ENCODE peak calls at places on chromosomes 2 and 18, in eight cellular contexts. One of them, this sample, is unnamed.

GRCh38 chr18:13605901-13606300 is 120.5 kb downstream of the FAM210A start:
- DNase-seq in neural crest cell: no peak
- DNase-seq in hippocampal formation: no peak
- DNase-seq in cardiac fibroblast: no peak
- DNase-seq in M059J: no peak
- DNase-seq in amniotic stem cell: no peak
- DNase-seq in lung: no peak
- DNase-seq in stimulated activated CD4-positive, alpha-beta T cell treated with anti-CD3 and anti-CD28 coated beads, Interleukin-1b, Interleukin-23, amount 100 ng/mL, for 24 hours: no peak
- DNase-seq in this sample: no peak

GRCh38 chr2:95022309-95023221 is 2.9 kb upstream of the MAL start:
- DNase-seq in neural crest cell: peak; percentile 86
- DNase-seq in hippocampal formation: peak; percentile 79
- DNase-seq in cardiac fibroblast: peak; percentile 70
- DNase-seq in M059J: peak; percentile 64
- DNase-seq in amniotic stem cell: no peak
- DNase-seq in lung: peak; percentile 76
- DNase-seq in stimulated activated CD4-positive, alpha-beta T cell treated with anti-CD3 and anti-CD28 coated beads, Interleukin-1b, Interleukin-23, amount 100 ng/mL, for 24 hours: peak; percentile 72
- DNase-seq in this sample: peak; percentile 52

GRCh38 chr2:1641498-1641897 is 102.8 kb downstream of the PXDN start:
- DNase-seq in neural crest cell: no peak
- DNase-seq in hippocampal formation: no peak
- DNase-seq in cardiac fibroblast: no peak
- DNase-seq in M059J: no peak
- DNase-seq in amniotic stem cell: no peak
- DNase-seq in lung: no peak
- DNase-seq in stimulated activated CD4-positive, alpha-beta T cell treated with anti-CD3 and anti-CD28 coated beads, Interleukin-1b, Interleukin-23, amount 100 ng/mL, for 24 hours: no peak
- DNase-seq in this sample: no peak

GRCh38 chr18:1350931-1351450 is 446.3 kb downstream of the ADCYAP1 start:
- DNase-seq in neural crest cell: no peak
- DNase-seq in hippocampal formation: no peak
- DNase-seq in cardiac fibroblast: no peak
- DNase-seq in M059J: no peak
- DNase-seq in amniotic stem cell: no peak
- DNase-seq in lung: no peak
- DNase-seq in stimulated activated CD4-positive, alpha-beta T cell treated with anti-CD3 and anti-CD28 coated beads, Interleukin-1b, Interleukin-23, amount 100 ng/mL, for 24 hours: no peak
- DNase-seq in this sample: no peak

GRCh38 chr2:150644298-150645067 is 157.0 kb upstream of the RND3 start:
- DNase-seq in neural crest cell: no peak
- DNase-seq in hippocampal formation: no peak
- DNase-seq in cardiac fibroblast: peak; percentile 95
- DNase-seq in M059J: peak; percentile 62
- DNase-seq in amniotic stem cell: peak; percentile 63
- DNase-seq in lung: no peak
- DNase-seq in stimulated activated CD4-positive, alpha-beta T cell treated with anti-CD3 and anti-CD28 coated beads, Interleukin-1b, Interleukin-23, amount 100 ng/mL, for 24 hours: no peak
- DNase-seq in this sample: no peak

GRCh38 chr2:179711375-179711774 is 150.0 kb downstream of the ZNF385B start:
- DNase-seq in neural crest cell: no peak
- DNase-seq in hippocampal formation: no peak
- DNase-seq in cardiac fibroblast: no peak
- DNase-seq in M059J: no peak
- DNase-seq in amniotic stem cell: no peak
- DNase-seq in lung: no peak
- DNase-seq in stimulated activated CD4-positive, alpha-beta T cell treated with anti-CD3 and anti-CD28 coated beads, Interleukin-1b, Interleukin-23, amount 100 ng/mL, for 24 hours: no peak
- DNase-seq in this sample: no peak

GRCh38 chr18:31684279-31685096 is at the start of gene B4GALT6:
- DNase-seq in neural crest cell: peak; percentile 61
- DNase-seq in hippocampal formation: no peak
- DNase-seq in cardiac fibroblast: peak; percentile 27
- DNase-seq in M059J: no peak
- DNase-seq in amniotic stem cell: no peak
- DNase-seq in lung: no peak
- DNase-seq in stimulated activated CD4-positive, alpha-beta T cell treated with anti-CD3 and anti-CD28 coated beads, Interleukin-1b, Interleukin-23, amount 100 ng/mL, for 24 hours: no peak
- DNase-seq in this sample: no peak

GRCh38 chr18:48065601-48065995 is 135.1 kb upstream of the SMAD2 start:
- DNase-seq in neural crest cell: no peak
- DNase-seq in hippocampal formation: no peak
- DNase-seq in cardiac fibroblast: no peak
- DNase-seq in M059J: no peak
- DNase-seq in amniotic stem cell: no peak
- DNase-seq in lung: no peak
- DNase-seq in stimulated activated CD4-positive, alpha-beta T cell treated with anti-CD3 and anti-CD28 coated beads, Interleukin-1b, Interleukin-23, amount 100 ng/mL, for 24 hours: no peak
- DNase-seq in this sample: no peak

GRCh38 chr2:126736133-126736874 is 80.3 kb downstream of the GYPC start:
- DNase-seq in neural crest cell: no peak
- DNase-seq in hippocampal formation: no peak
- DNase-seq in cardiac fibroblast: peak; percentile 5
- DNase-seq in M059J: peak; percentile 24
- DNase-seq in amniotic stem cell: no peak
- DNase-seq in lung: peak; percentile 14
- DNase-seq in stimulated activated CD4-positive, alpha-beta T cell treated with anti-CD3 and anti-CD28 coated beads, Interleukin-1b, Interleukin-23, amount 100 ng/mL, for 24 hours: no peak
- DNase-seq in this sample: no peak

GRCh38 chr2:240685771-240686371 is 3.2 kb upstream of the AQP12B start:
- DNase-seq in neural crest cell: no peak
- DNase-seq in hippocampal formation: no peak
- DNase-seq in cardiac fibroblast: no peak
- DNase-seq in M059J: no peak
- DNase-seq in amniotic stem cell: no peak
- DNase-seq in lung: no peak
- DNase-seq in stimulated activated CD4-positive, alpha-beta T cell treated with anti-CD3 and anti-CD28 coated beads, Interleukin-1b, Interleukin-23, amount 100 ng/mL, for 24 hours: no peak
- DNase-seq in this sample: peak; percentile 1

GRCh38 chr2:159684796-159685195 is 27.5 kb upstream of the MARCHF7 start:
- DNase-seq in neural crest cell: no peak
- DNase-seq in hippocampal formation: no peak
- DNase-seq in cardiac fibroblast: peak; percentile 82
- DNase-seq in M059J: peak; percentile 60
- DNase-seq in amniotic stem cell: peak; percentile 23
- DNase-seq in lung: no peak
- DNase-seq in stimulated activated CD4-positive, alpha-beta T cell treated with anti-CD3 and anti-CD28 coated beads, Interleukin-1b, Interleukin-23, amount 100 ng/mL, for 24 hours: no peak
- DNase-seq in this sample: no peak

GRCh38 chr2:21836766-21837543 is 713.2 kb downstream of the TDRD15 start:
- DNase-seq in neural crest cell: no peak
- DNase-seq in hippocampal formation: no peak
- DNase-seq in cardiac fibroblast: peak; percentile 90
- DNase-seq in M059J: peak; percentile 67
- DNase-seq in amniotic stem cell: no peak
- DNase-seq in lung: no peak
- DNase-seq in stimulated activated CD4-positive, alpha-beta T cell treated with anti-CD3 and anti-CD28 coated beads, Interleukin-1b, Interleukin-23, amount 100 ng/mL, for 24 hours: no peak
- DNase-seq in this sample: no peak

GRCh38 chr2:145068509-145068908 is 548.6 kb upstream of the ZEB2 start:
- DNase-seq in neural crest cell: no peak
- DNase-seq in hippocampal formation: no peak
- DNase-seq in cardiac fibroblast: no peak
- DNase-seq in M059J: no peak
- DNase-seq in amniotic stem cell: no peak
- DNase-seq in lung: no peak
- DNase-seq in stimulated activated CD4-positive, alpha-beta T cell treated with anti-CD3 and anti-CD28 coated beads, Interleukin-1b, Interleukin-23, amount 100 ng/mL, for 24 hours: no peak
- DNase-seq in this sample: no peak

GRCh38 chr2:158502984-158503383 is 46.2 kb downstream of the PKP4 start:
- DNase-seq in neural crest cell: no peak
- DNase-seq in hippocampal formation: no peak
- DNase-seq in cardiac fibroblast: peak; percentile 61
- DNase-seq in M059J: peak; percentile 47
- DNase-seq in amniotic stem cell: no peak
- DNase-seq in lung: no peak
- DNase-seq in stimulated activated CD4-positive, alpha-beta T cell treated with anti-CD3 and anti-CD28 coated beads, Interleukin-1b, Interleukin-23, amount 100 ng/mL, for 24 hours: no peak
- DNase-seq in this sample: no peak

GRCh38 chr2:96025107-96025492 is 9.6 kb downstream of the GPAT2 start:
- DNase-seq in neural crest cell: no peak
- DNase-seq in hippocampal formation: no peak
- DNase-seq in cardiac fibroblast: no peak
- DNase-seq in M059J: no peak
- DNase-seq in amniotic stem cell: no peak
- DNase-seq in lung: no peak
- DNase-seq in stimulated activated CD4-positive, alpha-beta T cell treated with anti-CD3 and anti-CD28 coated beads, Interleukin-1b, Interleukin-23, amount 100 ng/mL, for 24 hours: no peak
- DNase-seq in this sample: no peak

GRCh38 chr2:68767031-68767961 is 32.7 kb downstream of the ARHGAP25 start:
- DNase-seq in neural crest cell: no peak
- DNase-seq in hippocampal formation: no peak
- DNase-seq in cardiac fibroblast: no peak
- DNase-seq in M059J: no peak
- DNase-seq in amniotic stem cell: no peak
- DNase-seq in lung: no peak
- DNase-seq in stimulated activated CD4-positive, alpha-beta T cell treated with anti-CD3 and anti-CD28 coated beads, Interleukin-1b, Interleukin-23, amount 100 ng/mL, for 24 hours: no peak
- DNase-seq in this sample: peak; percentile 62

GRCh38 chr2:173874899-173875247 is 90.3 kb downstream of the SP3 start:
- DNase-seq in neural crest cell: no peak
- DNase-seq in hippocampal formation: no peak
- DNase-seq in cardiac fibroblast: no peak
- DNase-seq in M059J: no peak
- DNase-seq in amniotic stem cell: no peak
- DNase-seq in lung: no peak
- DNase-seq in stimulated activated CD4-positive, alpha-beta T cell treated with anti-CD3 and anti-CD28 coated beads, Interleukin-1b, Interleukin-23, amount 100 ng/mL, for 24 hours: no peak
- DNase-seq in this sample: no peak

GRCh38 chr2:127417406-127417805 is 821 bp upstream of the PROC start:
- DNase-seq in neural crest cell: no peak
- DNase-seq in hippocampal formation: no peak
- DNase-seq in cardiac fibroblast: no peak
- DNase-seq in M059J: no peak
- DNase-seq in amniotic stem cell: no peak
- DNase-seq in lung: no peak
- DNase-seq in stimulated activated CD4-positive, alpha-beta T cell treated with anti-CD3 and anti-CD28 coated beads, Interleukin-1b, Interleukin-23, amount 100 ng/mL, for 24 hours: no peak
- DNase-seq in this sample: no peak

GRCh38 chr2:118667366-118667765 is 180.1 kb downstream of the EN1 start:
- DNase-seq in neural crest cell: no peak
- DNase-seq in hippocampal formation: no peak
- DNase-seq in cardiac fibroblast: no peak
- DNase-seq in M059J: peak; percentile 43
- DNase-seq in amniotic stem cell: no peak
- DNase-seq in lung: no peak
- DNase-seq in stimulated activated CD4-positive, alpha-beta T cell treated with anti-CD3 and anti-CD28 coated beads, Interleukin-1b, Interleukin-23, amount 100 ng/mL, for 24 hours: no peak
- DNase-seq in this sample: no peak

GRCh38 chr2:86417961-86418360 is 23.2 kb upstream of the KDM3A start:
- DNase-seq in neural crest cell: no peak
- DNase-seq in hippocampal formation: no peak
- DNase-seq in cardiac fibroblast: peak; percentile 65
- DNase-seq in M059J: peak; percentile 63
- DNase-seq in amniotic stem cell: no peak
- DNase-seq in lung: no peak
- DNase-seq in stimulated activated CD4-positive, alpha-beta T cell treated with anti-CD3 and anti-CD28 coated beads, Interleukin-1b, Interleukin-23, amount 100 ng/mL, for 24 hours: no peak
- DNase-seq in this sample: no peak

GRCh38 chr2:202965810-202966454 is 48.7 kb upstream of the NBEAL1 start:
- DNase-seq in neural crest cell: no peak
- DNase-seq in hippocampal formation: no peak
- DNase-seq in cardiac fibroblast: peak; percentile 81
- DNase-seq in M059J: peak; percentile 26
- DNase-seq in amniotic stem cell: no peak
- DNase-seq in lung: no peak
- DNase-seq in stimulated activated CD4-positive, alpha-beta T cell treated with anti-CD3 and anti-CD28 coated beads, Interleukin-1b, Interleukin-23, amount 100 ng/mL, for 24 hours: no peak
- DNase-seq in this sample: no peak

GRCh38 chr2:19815746-19816145 is 86.0 kb downstream of the TTC32 start:
- DNase-seq in neural crest cell: no peak
- DNase-seq in hippocampal formation: no peak
- DNase-seq in cardiac fibroblast: no peak
- DNase-seq in M059J: no peak
- DNase-seq in amniotic stem cell: no peak
- DNase-seq in lung: no peak
- DNase-seq in stimulated activated CD4-positive, alpha-beta T cell treated with anti-CD3 and anti-CD28 coated beads, Interleukin-1b, Interleukin-23, amount 100 ng/mL, for 24 hours: no peak
- DNase-seq in this sample: no peak

GRCh38 chr2:98734157-98734556 is 3.2 kb upstream of the MGAT4A start:
- DNase-seq in neural crest cell: no peak
- DNase-seq in hippocampal formation: no peak
- DNase-seq in cardiac fibroblast: no peak
- DNase-seq in M059J: no peak
- DNase-seq in amniotic stem cell: no peak
- DNase-seq in lung: no peak
- DNase-seq in stimulated activated CD4-positive, alpha-beta T cell treated with anti-CD3 and anti-CD28 coated beads, Interleukin-1b, Interleukin-23, amount 100 ng/mL, for 24 hours: no peak
- DNase-seq in this sample: no peak

GRCh38 chr18:36476433-36476832 is 178.9 kb downstream of the FHOD3 start:
- DNase-seq in neural crest cell: no peak
- DNase-seq in hippocampal formation: no peak
- DNase-seq in cardiac fibroblast: no peak
- DNase-seq in M059J: no peak
- DNase-seq in amniotic stem cell: no peak
- DNase-seq in lung: no peak
- DNase-seq in stimulated activated CD4-positive, alpha-beta T cell treated with anti-CD3 and anti-CD28 coated beads, Interleukin-1b, Interleukin-23, amount 100 ng/mL, for 24 hours: no peak
- DNase-seq in this sample: no peak

GRCh38 chr2:23230885-23231284 is 154.1 kb upstream of the KLHL29 start:
- DNase-seq in neural crest cell: no peak
- DNase-seq in hippocampal formation: no peak
- DNase-seq in cardiac fibroblast: no peak
- DNase-seq in M059J: no peak
- DNase-seq in amniotic stem cell: no peak
- DNase-seq in lung: no peak
- DNase-seq in stimulated activated CD4-positive, alpha-beta T cell treated with anti-CD3 and anti-CD28 coated beads, Interleukin-1b, Interleukin-23, amount 100 ng/mL, for 24 hours: no peak
- DNase-seq in this sample: peak; percentile 6

GRCh38 chr2:8202139-8202538 is 479.7 kb upstream of the ID2 start:
- DNase-seq in neural crest cell: no peak
- DNase-seq in hippocampal formation: no peak
- DNase-seq in cardiac fibroblast: no peak
- DNase-seq in M059J: peak; percentile 15
- DNase-seq in amniotic stem cell: no peak
- DNase-seq in lung: no peak
- DNase-seq in stimulated activated CD4-positive, alpha-beta T cell treated with anti-CD3 and anti-CD28 coated beads, Interleukin-1b, Interleukin-23, amount 100 ng/mL, for 24 hours: no peak
- DNase-seq in this sample: peak; percentile 71

GRCh38 chr2:122009546-122009945 is 254.1 kb downstream of the TSN start:
- DNase-seq in neural crest cell: no peak
- DNase-seq in hippocampal formation: no peak
- DNase-seq in cardiac fibroblast: no peak
- DNase-seq in M059J: no peak
- DNase-seq in amniotic stem cell: no peak
- DNase-seq in lung: no peak
- DNase-seq in stimulated activated CD4-positive, alpha-beta T cell treated with anti-CD3 and anti-CD28 coated beads, Interleukin-1b, Interleukin-23, amount 100 ng/mL, for 24 hours: no peak
- DNase-seq in this sample: peak; percentile 47

GRCh38 chr2:37324786-37325624 is at the start of gene PRKD3:
- DNase-seq in neural crest cell: peak; percentile 65
- DNase-seq in hippocampal formation: peak; percentile 67
- DNase-seq in cardiac fibroblast: peak; percentile 57
- DNase-seq in M059J: peak; percentile 59
- DNase-seq in amniotic stem cell: peak; percentile 38
- DNase-seq in lung: peak; percentile 48
- DNase-seq in stimulated activated CD4-positive, alpha-beta T cell treated with anti-CD3 and anti-CD28 coated beads, Interleukin-1b, Interleukin-23, amount 100 ng/mL, for 24 hours: peak; percentile 33
- DNase-seq in this sample: no peak

GRCh38 chr2:172894723-172895387 is 159.2 kb downstream of the RAPGEF4 start:
- DNase-seq in neural crest cell: no peak
- DNase-seq in hippocampal formation: no peak
- DNase-seq in cardiac fibroblast: no peak
- DNase-seq in M059J: no peak
- DNase-seq in amniotic stem cell: no peak
- DNase-seq in lung: no peak
- DNase-seq in stimulated activated CD4-positive, alpha-beta T cell treated with anti-CD3 and anti-CD28 coated beads, Interleukin-1b, Interleukin-23, amount 100 ng/mL, for 24 hours: no peak
- DNase-seq in this sample: no peak

GRCh38 chr2:230636684-230637271 is 75.9 kb upstream of the CAB39 start:
- DNase-seq in neural crest cell: no peak
- DNase-seq in hippocampal formation: no peak
- DNase-seq in cardiac fibroblast: no peak
- DNase-seq in M059J: no peak
- DNase-seq in amniotic stem cell: no peak
- DNase-seq in lung: no peak
- DNase-seq in stimulated activated CD4-positive, alpha-beta T cell treated with anti-CD3 and anti-CD28 coated beads, Interleukin-1b, Interleukin-23, amount 100 ng/mL, for 24 hours: no peak
- DNase-seq in this sample: no peak

GRCh38 chr18:8480506-8481328 is 128.5 kb upstream of the RAB12 start:
- DNase-seq in neural crest cell: peak; percentile 30
- DNase-seq in hippocampal formation: peak; percentile 24
- DNase-seq in cardiac fibroblast: peak; percentile 74
- DNase-seq in M059J: peak; percentile 59
- DNase-seq in amniotic stem cell: peak; percentile 29
- DNase-seq in lung: no peak
- DNase-seq in stimulated activated CD4-positive, alpha-beta T cell treated with anti-CD3 and anti-CD28 coated beads, Interleukin-1b, Interleukin-23, amount 100 ng/mL, for 24 hours: no peak
- DNase-seq in this sample: no peak

GRCh38 chr2:75547345-75548035 is 13.2 kb downstream of the EVA1A start:
- DNase-seq in neural crest cell: no peak
- DNase-seq in hippocampal formation: no peak
- DNase-seq in cardiac fibroblast: peak; percentile 82
- DNase-seq in M059J: peak; percentile 65
- DNase-seq in amniotic stem cell: peak; percentile 62
- DNase-seq in lung: peak; percentile 1
- DNase-seq in stimulated activated CD4-positive, alpha-beta T cell treated with anti-CD3 and anti-CD28 coated beads, Interleukin-1b, Interleukin-23, amount 100 ng/mL, for 24 hours: no peak
- DNase-seq in this sample: no peak

GRCh38 chr18:37673196-37673595 is 107.6 kb upstream of the CELF4 start:
- DNase-seq in neural crest cell: no peak
- DNase-seq in hippocampal formation: no peak
- DNase-seq in cardiac fibroblast: no peak
- DNase-seq in M059J: no peak
- DNase-seq in amniotic stem cell: no peak
- DNase-seq in lung: no peak
- DNase-seq in stimulated activated CD4-positive, alpha-beta T cell treated with anti-CD3 and anti-CD28 coated beads, Interleukin-1b, Interleukin-23, amount 100 ng/mL, for 24 hours: no peak
- DNase-seq in this sample: no peak

GRCh38 chr2:127829845-127830246 is 18.9 kb upstream of the WDR33 start:
- DNase-seq in neural crest cell: no peak
- DNase-seq in hippocampal formation: no peak
- DNase-seq in cardiac fibroblast: no peak
- DNase-seq in M059J: peak; percentile 63
- DNase-seq in amniotic stem cell: no peak
- DNase-seq in lung: peak; percentile 44
- DNase-seq in stimulated activated CD4-positive, alpha-beta T cell treated with anti-CD3 and anti-CD28 coated beads, Interleukin-1b, Interleukin-23, amount 100 ng/mL, for 24 hours: peak; percentile 11
- DNase-seq in this sample: peak; percentile 64